ENCODE peak calls at places on chromosome 21, in ten cellular contexts. One of them, this sample, is unnamed.

GRCh38 chr21:37627074-37627473 is 260.5 kb downstream of the DYRK1A start:
- DNase-seq in ecto neural progenitor cell: no peak
- DNase-seq in psoas muscle: no peak
- DNase-seq in activated naive CD4-positive, alpha-beta T cell: no peak
- DNase-seq in HS-5: no peak
- DNase-seq in stimulated activated CD8-positive, alpha-beta memory T cell treated with anti-CD3 and anti-CD28 coated beads, Interleukin-4, amount 100 ng/mL, for 1 hour: no peak
- DNase-seq in activated CD4-positive, alpha-beta T cell treated with anti-CD3 and anti-CD28 coated beads for 24 hours: no peak
- DNase-seq in Kasumi-1: no peak
- DNase-seq in T-cell: no peak
- DNase-seq in mucosa of gallbladder: no peak
- DNase-seq in this sample: no peak

GRCh38 chr21:45471229-45472052 is 66.5 kb downstream of the COL18A1 start:
- DNase-seq in ecto neural progenitor cell: no peak
- DNase-seq in psoas muscle: peak; percentile 49
- DNase-seq in activated naive CD4-positive, alpha-beta T cell: no peak
- DNase-seq in HS-5: peak; percentile 26
- DNase-seq in stimulated activated CD8-positive, alpha-beta memory T cell treated with anti-CD3 and anti-CD28 coated beads, Interleukin-4, amount 100 ng/mL, for 1 hour: no peak
- DNase-seq in activated CD4-positive, alpha-beta T cell treated with anti-CD3 and anti-CD28 coated beads for 24 hours: no peak
- DNase-seq in Kasumi-1: no peak
- DNase-seq in T-cell: no peak
- DNase-seq in mucosa of gallbladder: peak; percentile 41
- DNase-seq in this sample: no peak

GRCh38 chr21:38486221-38486620 is 12.1 kb downstream of the ERG start:
- DNase-seq in ecto neural progenitor cell: no peak
- DNase-seq in psoas muscle: no peak
- DNase-seq in activated naive CD4-positive, alpha-beta T cell: no peak
- DNase-seq in HS-5: peak; percentile 41
- DNase-seq in stimulated activated CD8-positive, alpha-beta memory T cell treated with anti-CD3 and anti-CD28 coated beads, Interleukin-4, amount 100 ng/mL, for 1 hour: no peak
- DNase-seq in activated CD4-positive, alpha-beta T cell treated with anti-CD3 and anti-CD28 coated beads for 24 hours: no peak
- DNase-seq in Kasumi-1: no peak
- DNase-seq in T-cell: no peak
- DNase-seq in mucosa of gallbladder: no peak
- DNase-seq in this sample: peak; percentile 69

GRCh38 chr21:45470087-45470515 is 65.1 kb downstream of the COL18A1 start:
- DNase-seq in ecto neural progenitor cell: no peak
- DNase-seq in psoas muscle: no peak
- DNase-seq in activated naive CD4-positive, alpha-beta T cell: no peak
- DNase-seq in HS-5: no peak
- DNase-seq in stimulated activated CD8-positive, alpha-beta memory T cell treated with anti-CD3 and anti-CD28 coated beads, Interleukin-4, amount 100 ng/mL, for 1 hour: no peak
- DNase-seq in activated CD4-positive, alpha-beta T cell treated with anti-CD3 and anti-CD28 coated beads for 24 hours: no peak
- DNase-seq in Kasumi-1: no peak
- DNase-seq in T-cell: no peak
- DNase-seq in mucosa of gallbladder: no peak
- DNase-seq in this sample: no peak

GRCh38 chr21:38743772-38744529 is 61.8 kb upstream of the ETS2 start:
- DNase-seq in ecto neural progenitor cell: no peak
- DNase-seq in psoas muscle: no peak
- DNase-seq in activated naive CD4-positive, alpha-beta T cell: no peak
- DNase-seq in HS-5: no peak
- DNase-seq in stimulated activated CD8-positive, alpha-beta memory T cell treated with anti-CD3 and anti-CD28 coated beads, Interleukin-4, amount 100 ng/mL, for 1 hour: no peak
- DNase-seq in activated CD4-positive, alpha-beta T cell treated with anti-CD3 and anti-CD28 coated beads for 24 hours: no peak
- DNase-seq in Kasumi-1: no peak
- DNase-seq in T-cell: no peak
- DNase-seq in mucosa of gallbladder: no peak
- DNase-seq in this sample: peak; percentile 38

GRCh38 chr21:31875424-31876097 is 2.7 kb downstream of the HUNK start:
- DNase-seq in ecto neural progenitor cell: no peak
- DNase-seq in psoas muscle: no peak
- DNase-seq in activated naive CD4-positive, alpha-beta T cell: no peak
- DNase-seq in HS-5: no peak
- DNase-seq in stimulated activated CD8-positive, alpha-beta memory T cell treated with anti-CD3 and anti-CD28 coated beads, Interleukin-4, amount 100 ng/mL, for 1 hour: no peak
- DNase-seq in activated CD4-positive, alpha-beta T cell treated with anti-CD3 and anti-CD28 coated beads for 24 hours: no peak
- DNase-seq in Kasumi-1: no peak
- DNase-seq in T-cell: no peak
- DNase-seq in mucosa of gallbladder: no peak
- DNase-seq in this sample: peak; percentile 36

GRCh38 chr21:43193651-43194302 is 25.0 kb downstream of the CRYAA start:
- DNase-seq in ecto neural progenitor cell: no peak
- DNase-seq in psoas muscle: peak; percentile 54
- DNase-seq in activated naive CD4-positive, alpha-beta T cell: no peak
- DNase-seq in HS-5: peak; percentile 73
- DNase-seq in stimulated activated CD8-positive, alpha-beta memory T cell treated with anti-CD3 and anti-CD28 coated beads, Interleukin-4, amount 100 ng/mL, for 1 hour: no peak
- DNase-seq in activated CD4-positive, alpha-beta T cell treated with anti-CD3 and anti-CD28 coated beads for 24 hours: no peak
- DNase-seq in Kasumi-1: no peak
- DNase-seq in T-cell: no peak
- DNase-seq in mucosa of gallbladder: peak; percentile 10
- DNase-seq in this sample: no peak

GRCh38 chr21:16304700-16305099 is 574.9 kb downstream of the USP25 start:
- DNase-seq in ecto neural progenitor cell: no peak
- DNase-seq in psoas muscle: no peak
- DNase-seq in activated naive CD4-positive, alpha-beta T cell: no peak
- DNase-seq in HS-5: no peak
- DNase-seq in stimulated activated CD8-positive, alpha-beta memory T cell treated with anti-CD3 and anti-CD28 coated beads, Interleukin-4, amount 100 ng/mL, for 1 hour: no peak
- DNase-seq in activated CD4-positive, alpha-beta T cell treated with anti-CD3 and anti-CD28 coated beads for 24 hours: no peak
- DNase-seq in Kasumi-1: no peak
- DNase-seq in T-cell: no peak
- DNase-seq in mucosa of gallbladder: no peak
- DNase-seq in this sample: no peak

GRCh38 chr21:33434770-33435360 is 31.7 kb downstream of the IFNGR2 start:
- DNase-seq in ecto neural progenitor cell: no peak
- DNase-seq in psoas muscle: no peak
- DNase-seq in activated naive CD4-positive, alpha-beta T cell: no peak
- DNase-seq in HS-5: peak; percentile 79
- DNase-seq in stimulated activated CD8-positive, alpha-beta memory T cell treated with anti-CD3 and anti-CD28 coated beads, Interleukin-4, amount 100 ng/mL, for 1 hour: no peak
- DNase-seq in activated CD4-positive, alpha-beta T cell treated with anti-CD3 and anti-CD28 coated beads for 24 hours: peak; percentile 14
- DNase-seq in Kasumi-1: peak; percentile 88
- DNase-seq in T-cell: no peak
- DNase-seq in mucosa of gallbladder: no peak
- DNase-seq in this sample: no peak

GRCh38 chr21:14987370-14988170 is 77.2 kb downstream of the NRIP1 start:
- DNase-seq in ecto neural progenitor cell: no peak
- DNase-seq in psoas muscle: no peak
- DNase-seq in activated naive CD4-positive, alpha-beta T cell: no peak
- DNase-seq in HS-5: no peak
- DNase-seq in stimulated activated CD8-positive, alpha-beta memory T cell treated with anti-CD3 and anti-CD28 coated beads, Interleukin-4, amount 100 ng/mL, for 1 hour: no peak
- DNase-seq in activated CD4-positive, alpha-beta T cell treated with anti-CD3 and anti-CD28 coated beads for 24 hours: no peak
- DNase-seq in Kasumi-1: no peak
- DNase-seq in T-cell: no peak
- DNase-seq in mucosa of gallbladder: no peak
- DNase-seq in this sample: no peak

GRCh38 chr21:21547368-21547953 is 549.3 kb downstream of the NCAM2 start:
- DNase-seq in ecto neural progenitor cell: no peak
- DNase-seq in psoas muscle: no peak
- DNase-seq in activated naive CD4-positive, alpha-beta T cell: no peak
- DNase-seq in HS-5: no peak
- DNase-seq in stimulated activated CD8-positive, alpha-beta memory T cell treated with anti-CD3 and anti-CD28 coated beads, Interleukin-4, amount 100 ng/mL, for 1 hour: no peak
- DNase-seq in activated CD4-positive, alpha-beta T cell treated with anti-CD3 and anti-CD28 coated beads for 24 hours: no peak
- DNase-seq in Kasumi-1: no peak
- DNase-seq in T-cell: no peak
- DNase-seq in mucosa of gallbladder: no peak
- DNase-seq in this sample: no peak

GRCh38 chr21:25457411-25457810 is 149.9 kb downstream of the MRPL39 start:
- DNase-seq in ecto neural progenitor cell: no peak
- DNase-seq in psoas muscle: no peak
- DNase-seq in activated naive CD4-positive, alpha-beta T cell: no peak
- DNase-seq in HS-5: peak; percentile 68
- DNase-seq in stimulated activated CD8-positive, alpha-beta memory T cell treated with anti-CD3 and anti-CD28 coated beads, Interleukin-4, amount 100 ng/mL, for 1 hour: no peak
- DNase-seq in activated CD4-positive, alpha-beta T cell treated with anti-CD3 and anti-CD28 coated beads for 24 hours: no peak
- DNase-seq in Kasumi-1: peak; percentile 60
- DNase-seq in T-cell: no peak
- DNase-seq in mucosa of gallbladder: no peak
- DNase-seq in this sample: no peak

GRCh38 chr21:31683029-31683428 is 23.5 kb downstream of the SOD1 start:
- DNase-seq in ecto neural progenitor cell: no peak
- DNase-seq in psoas muscle: no peak
- DNase-seq in activated naive CD4-positive, alpha-beta T cell: no peak
- DNase-seq in HS-5: no peak
- DNase-seq in stimulated activated CD8-positive, alpha-beta memory T cell treated with anti-CD3 and anti-CD28 coated beads, Interleukin-4, amount 100 ng/mL, for 1 hour: no peak
- DNase-seq in activated CD4-positive, alpha-beta T cell treated with anti-CD3 and anti-CD28 coated beads for 24 hours: no peak
- DNase-seq in Kasumi-1: no peak
- DNase-seq in T-cell: no peak
- DNase-seq in mucosa of gallbladder: no peak
- DNase-seq in this sample: no peak

GRCh38 chr21:42532466-42533181 is 19.0 kb downstream of the SLC37A1 start:
- DNase-seq in ecto neural progenitor cell: no peak
- DNase-seq in psoas muscle: peak; percentile 88
- DNase-seq in activated naive CD4-positive, alpha-beta T cell: no peak
- DNase-seq in HS-5: no peak
- DNase-seq in stimulated activated CD8-positive, alpha-beta memory T cell treated with anti-CD3 and anti-CD28 coated beads, Interleukin-4, amount 100 ng/mL, for 1 hour: no peak
- DNase-seq in activated CD4-positive, alpha-beta T cell treated with anti-CD3 and anti-CD28 coated beads for 24 hours: no peak
- DNase-seq in Kasumi-1: no peak
- DNase-seq in T-cell: no peak
- DNase-seq in mucosa of gallbladder: peak; percentile 62
- DNase-seq in this sample: peak; percentile 21

GRCh38 chr21:41164981-41165650 is 2.8 kb upstream of the BACE2 start:
- DNase-seq in ecto neural progenitor cell: no peak
- DNase-seq in psoas muscle: peak; percentile 56
- DNase-seq in activated naive CD4-positive, alpha-beta T cell: no peak
- DNase-seq in HS-5: no peak
- DNase-seq in stimulated activated CD8-positive, alpha-beta memory T cell treated with anti-CD3 and anti-CD28 coated beads, Interleukin-4, amount 100 ng/mL, for 1 hour: no peak
- DNase-seq in activated CD4-positive, alpha-beta T cell treated with anti-CD3 and anti-CD28 coated beads for 24 hours: no peak
- DNase-seq in Kasumi-1: no peak
- DNase-seq in T-cell: no peak
- DNase-seq in mucosa of gallbladder: peak; percentile 88
- DNase-seq in this sample: no peak

GRCh38 chr21:43001316-43001715 is 27.0 kb downstream of the PKNOX1 start:
- DNase-seq in ecto neural progenitor cell: no peak
- DNase-seq in psoas muscle: no peak
- DNase-seq in activated naive CD4-positive, alpha-beta T cell: no peak
- DNase-seq in HS-5: no peak
- DNase-seq in stimulated activated CD8-positive, alpha-beta memory T cell treated with anti-CD3 and anti-CD28 coated beads, Interleukin-4, amount 100 ng/mL, for 1 hour: no peak
- DNase-seq in activated CD4-positive, alpha-beta T cell treated with anti-CD3 and anti-CD28 coated beads for 24 hours: no peak
- DNase-seq in Kasumi-1: no peak
- DNase-seq in T-cell: no peak
- DNase-seq in mucosa of gallbladder: no peak
- DNase-seq in this sample: no peak

GRCh38 chr21:32163386-32163785 is 115.5 kb downstream of the MIS18A start:
- DNase-seq in ecto neural progenitor cell: no peak
- DNase-seq in psoas muscle: no peak
- DNase-seq in activated naive CD4-positive, alpha-beta T cell: no peak
- DNase-seq in HS-5: no peak
- DNase-seq in stimulated activated CD8-positive, alpha-beta memory T cell treated with anti-CD3 and anti-CD28 coated beads, Interleukin-4, amount 100 ng/mL, for 1 hour: no peak
- DNase-seq in activated CD4-positive, alpha-beta T cell treated with anti-CD3 and anti-CD28 coated beads for 24 hours: no peak
- DNase-seq in Kasumi-1: no peak
- DNase-seq in T-cell: no peak
- DNase-seq in mucosa of gallbladder: no peak
- DNase-seq in this sample: no peak

GRCh38 chr21:42744520-42745445 is 91.4 kb downstream of the PDE9A start:
- DNase-seq in ecto neural progenitor cell: no peak
- DNase-seq in psoas muscle: no peak
- DNase-seq in activated naive CD4-positive, alpha-beta T cell: no peak
- DNase-seq in HS-5: no peak
- DNase-seq in stimulated activated CD8-positive, alpha-beta memory T cell treated with anti-CD3 and anti-CD28 coated beads, Interleukin-4, amount 100 ng/mL, for 1 hour: no peak
- DNase-seq in activated CD4-positive, alpha-beta T cell treated with anti-CD3 and anti-CD28 coated beads for 24 hours: no peak
- DNase-seq in Kasumi-1: no peak
- DNase-seq in T-cell: no peak
- DNase-seq in mucosa of gallbladder: no peak
- DNase-seq in this sample: no peak

GRCh38 chr21:37800496-37801061 is 115.7 kb downstream of the KCNJ6 start:
- DNase-seq in ecto neural progenitor cell: no peak
- DNase-seq in psoas muscle: no peak
- DNase-seq in activated naive CD4-positive, alpha-beta T cell: no peak
- DNase-seq in HS-5: no peak
- DNase-seq in stimulated activated CD8-positive, alpha-beta memory T cell treated with anti-CD3 and anti-CD28 coated beads, Interleukin-4, amount 100 ng/mL, for 1 hour: no peak
- DNase-seq in activated CD4-positive, alpha-beta T cell treated with anti-CD3 and anti-CD28 coated beads for 24 hours: no peak
- DNase-seq in Kasumi-1: no peak
- DNase-seq in T-cell: no peak
- DNase-seq in mucosa of gallbladder: no peak
- DNase-seq in this sample: no peak

GRCh38 chr21:34836103-34836932 is 167.5 kb downstream of the CLIC6 start:
- DNase-seq in ecto neural progenitor cell: no peak
- DNase-seq in psoas muscle: peak; percentile 88
- DNase-seq in activated naive CD4-positive, alpha-beta T cell: no peak
- DNase-seq in HS-5: peak; percentile 99
- DNase-seq in stimulated activated CD8-positive, alpha-beta memory T cell treated with anti-CD3 and anti-CD28 coated beads, Interleukin-4, amount 100 ng/mL, for 1 hour: no peak
- DNase-seq in activated CD4-positive, alpha-beta T cell treated with anti-CD3 and anti-CD28 coated beads for 24 hours: peak; percentile 14
- DNase-seq in Kasumi-1: no peak
- DNase-seq in T-cell: no peak
- DNase-seq in mucosa of gallbladder: peak; percentile 51
- DNase-seq in this sample: peak; percentile 99

GRCh38 chr21:41369105-41369914 is 7.5 kb downstream of the MX2 start:
- DNase-seq in ecto neural progenitor cell: peak; percentile 72
- DNase-seq in psoas muscle: peak; percentile 43
- DNase-seq in activated naive CD4-positive, alpha-beta T cell: no peak
- DNase-seq in HS-5: no peak
- DNase-seq in stimulated activated CD8-positive, alpha-beta memory T cell treated with anti-CD3 and anti-CD28 coated beads, Interleukin-4, amount 100 ng/mL, for 1 hour: no peak
- DNase-seq in activated CD4-positive, alpha-beta T cell treated with anti-CD3 and anti-CD28 coated beads for 24 hours: no peak
- DNase-seq in Kasumi-1: no peak
- DNase-seq in T-cell: peak; percentile 28
- DNase-seq in mucosa of gallbladder: no peak
- DNase-seq in this sample: peak; percentile 32

GRCh38 chr21:15775291-15775690 is 45.5 kb downstream of the USP25 start:
- DNase-seq in ecto neural progenitor cell: no peak
- DNase-seq in psoas muscle: no peak
- DNase-seq in activated naive CD4-positive, alpha-beta T cell: no peak
- DNase-seq in HS-5: no peak
- DNase-seq in stimulated activated CD8-positive, alpha-beta memory T cell treated with anti-CD3 and anti-CD28 coated beads, Interleukin-4, amount 100 ng/mL, for 1 hour: no peak
- DNase-seq in activated CD4-positive, alpha-beta T cell treated with anti-CD3 and anti-CD28 coated beads for 24 hours: no peak
- DNase-seq in Kasumi-1: no peak
- DNase-seq in T-cell: no peak
- DNase-seq in mucosa of gallbladder: no peak
- DNase-seq in this sample: peak; percentile 24

GRCh38 chr21:34965200-34966174 is 83.6 kb downstream of the RUNX1 start:
- DNase-seq in ecto neural progenitor cell: no peak
- DNase-seq in psoas muscle: no peak
- DNase-seq in activated naive CD4-positive, alpha-beta T cell: no peak
- DNase-seq in HS-5: peak; percentile 28
- DNase-seq in stimulated activated CD8-positive, alpha-beta memory T cell treated with anti-CD3 and anti-CD28 coated beads, Interleukin-4, amount 100 ng/mL, for 1 hour: no peak
- DNase-seq in activated CD4-positive, alpha-beta T cell treated with anti-CD3 and anti-CD28 coated beads for 24 hours: no peak
- DNase-seq in Kasumi-1: no peak
- DNase-seq in T-cell: no peak
- DNase-seq in mucosa of gallbladder: no peak
- DNase-seq in this sample: no peak

GRCh38 chr21:33543505-33544129 is 779 bp downstream of the SON start:
- DNase-seq in ecto neural progenitor cell: peak; percentile 86
- DNase-seq in psoas muscle: peak; percentile 76
- DNase-seq in activated naive CD4-positive, alpha-beta T cell: no peak
- DNase-seq in HS-5: peak; percentile 38
- DNase-seq in stimulated activated CD8-positive, alpha-beta memory T cell treated with anti-CD3 and anti-CD28 coated beads, Interleukin-4, amount 100 ng/mL, for 1 hour: no peak
- DNase-seq in activated CD4-positive, alpha-beta T cell treated with anti-CD3 and anti-CD28 coated beads for 24 hours: peak; percentile 59
- DNase-seq in Kasumi-1: peak; percentile 44
- DNase-seq in T-cell: peak; percentile 50
- DNase-seq in mucosa of gallbladder: peak; percentile 47
- DNase-seq in this sample: peak; percentile 33

GRCh38 chr21:44407493-44407892 is 47.8 kb upstream of the LRRC3 start:
- DNase-seq in ecto neural progenitor cell: no peak
- DNase-seq in psoas muscle: no peak
- DNase-seq in activated naive CD4-positive, alpha-beta T cell: no peak
- DNase-seq in HS-5: no peak
- DNase-seq in stimulated activated CD8-positive, alpha-beta memory T cell treated with anti-CD3 and anti-CD28 coated beads, Interleukin-4, amount 100 ng/mL, for 1 hour: no peak
- DNase-seq in activated CD4-positive, alpha-beta T cell treated with anti-CD3 and anti-CD28 coated beads for 24 hours: peak; percentile 20
- DNase-seq in Kasumi-1: no peak
- DNase-seq in T-cell: no peak
- DNase-seq in mucosa of gallbladder: no peak
- DNase-seq in this sample: no peak

GRCh38 chr21:44436111-44436611 is 19.1 kb upstream of the LRRC3 start:
- DNase-seq in ecto neural progenitor cell: peak; percentile 35
- DNase-seq in psoas muscle: no peak
- DNase-seq in activated naive CD4-positive, alpha-beta T cell: no peak
- DNase-seq in HS-5: no peak
- DNase-seq in stimulated activated CD8-positive, alpha-beta memory T cell treated with anti-CD3 and anti-CD28 coated beads, Interleukin-4, amount 100 ng/mL, for 1 hour: no peak
- DNase-seq in activated CD4-positive, alpha-beta T cell treated with anti-CD3 and anti-CD28 coated beads for 24 hours: no peak
- DNase-seq in Kasumi-1: no peak
- DNase-seq in T-cell: no peak
- DNase-seq in mucosa of gallbladder: no peak
- DNase-seq in this sample: no peak

GRCh38 chr21:35375115-35375514 is 326.0 kb upstream of the RUNX1 start:
- DNase-seq in ecto neural progenitor cell: no peak
- DNase-seq in psoas muscle: peak; percentile 17
- DNase-seq in activated naive CD4-positive, alpha-beta T cell: no peak
- DNase-seq in HS-5: peak; percentile 67
- DNase-seq in stimulated activated CD8-positive, alpha-beta memory T cell treated with anti-CD3 and anti-CD28 coated beads, Interleukin-4, amount 100 ng/mL, for 1 hour: no peak
- DNase-seq in activated CD4-positive, alpha-beta T cell treated with anti-CD3 and anti-CD28 coated beads for 24 hours: no peak
- DNase-seq in Kasumi-1: no peak
- DNase-seq in T-cell: no peak
- DNase-seq in mucosa of gallbladder: no peak
- DNase-seq in this sample: peak; percentile 50

GRCh38 chr21:32335601-32336575 is 37.2 kb downstream of the MRAP start:
- DNase-seq in ecto neural progenitor cell: no peak
- DNase-seq in psoas muscle: no peak
- DNase-seq in activated naive CD4-positive, alpha-beta T cell: no peak
- DNase-seq in HS-5: no peak
- DNase-seq in stimulated activated CD8-positive, alpha-beta memory T cell treated with anti-CD3 and anti-CD28 coated beads, Interleukin-4, amount 100 ng/mL, for 1 hour: no peak
- DNase-seq in activated CD4-positive, alpha-beta T cell treated with anti-CD3 and anti-CD28 coated beads for 24 hours: no peak
- DNase-seq in Kasumi-1: no peak
- DNase-seq in T-cell: no peak
- DNase-seq in mucosa of gallbladder: no peak
- DNase-seq in this sample: no peak

This sample was measured in trophoblast cell.